ENCODE peak calls at places on chromosome 3, in nine cellular contexts. F is stimulated activated CD4-positive, alpha-beta T cell treated with anti-CD3 and anti-CD28 coated beads, TNF-alpha, amount 100 ng/mL, for 4 hours; G is NCI-H460; Z is NCI-H446; W is MM.1S; K is WTC11; D is testis; L is iris pigment epithelial cell; Q is activated gamma-delta T cell treated with anti-CD3 and anti-CD28 coated beads, Interleukin-2, amount 50 U/mL, for 16 hours. V is an unnamed sample.
A peak's percentile ranks its signal among the peaks of the same experiment; 100 is the strongest.

GRCh38 chr3:76040946-76041345 is 255.6 kb upstream of the ZNF717 start:
- DNase-seq in L (peak; percentile 76), W (no peak), F (no peak), Z (no peak), Q (no peak), G (no peak), D (no peak), K (no peak), V (no peak)

GRCh38 chr3:11539677-11540076 is 104.0 kb downstream of the VGLL4 start:
- DNase-seq in Z (no peak), F (no peak), Q (no peak), L (no peak), W (no peak), K (peak; percentile 46), D (no peak), G (no peak), V (peak; percentile 14)

GRCh38 chr3:117118604-117119003 is 409.0 kb downstream of the TUSC7 start:
- DNase-seq in Q (no peak), L (no peak), W (no peak), K (no peak), F (no peak), Z (peak; percentile 44), G (no peak), D (no peak), V (peak; percentile 10)

GRCh38 chr3:18049101-18049500 is 306.7 kb upstream of the TBC1D5 start:
- DNase-seq in W (no peak), L (no peak), D (no peak), F (no peak), K (no peak), G (no peak), Z (no peak), Q (no peak), V (no peak)

GRCh38 chr3:134527037-134527436 is 41.2 kb downstream of the CEP63 start:
- DNase-seq in F (no peak), D (no peak), L (peak; percentile 34), G (no peak), Z (no peak), Q (no peak), W (no peak), K (peak; percentile 66), V (peak; percentile 38)

GRCh38 chr3:32045091-32045964 is 61.1 kb upstream of the GPD1L start:
- DNase-seq in K (peak; percentile 24), F (no peak), L (peak; percentile 81), W (no peak), D (no peak), Z (peak; percentile 82), Q (no peak), G (peak; percentile 60), V (peak; percentile 75)

GRCh38 chr3:141092663-141093062 is 41.5 kb downstream of the SPSB4 start:
- DNase-seq in Q (no peak), K (no peak), G (no peak), W (no peak), F (no peak), D (no peak), Z (no peak), L (no peak), V (no peak)

GRCh38 chr3:151305081-151305777 is 11.4 kb downstream of the GPR87 start:
- DNase-seq in L (peak; percentile 99), Z (no peak), W (peak; percentile 33), K (peak; percentile 76), G (peak; percentile 40), F (no peak), Q (no peak), D (no peak), V (no peak)